ENCODE peak calls at places on chromosomes 5 and 9, in ten cellular contexts. One of them, this sample, is unnamed.
A peak's percentile ranks its signal among the peaks of the same experiment; 100 is the strongest.

GRCh38 chr5:35282805-35283204 is 52.5 kb upstream of the PRLR start:
- DNase-seq in HEK293T: no peak
- DNase-seq in AG20443: no peak
- DNase-seq in stimulated activated CD4-positive, alpha-beta T cell treated with anti-CD3 and anti-CD28 coated beads, Interleukin-4, amount 100 ng/mL, for 1 hour: no peak
- DNase-seq in aorta: no peak
- DNase-seq in left cardiac atrium: no peak
- DNase-seq in cardiac muscle cell: no peak
- DNase-seq in astrocyte of the cerebellum: no peak
- DNase-seq in GM23248: no peak
- DNase-seq in T follicular helper cell: no peak
- DNase-seq in this sample: no peak

GRCh38 chr9:124202447-124202971 is 55.2 kb upstream of the NEK6 start:
- DNase-seq in HEK293T: no peak
- DNase-seq in AG20443: no peak
- DNase-seq in stimulated activated CD4-positive, alpha-beta T cell treated with anti-CD3 and anti-CD28 coated beads, Interleukin-4, amount 100 ng/mL, for 1 hour: peak; percentile 84
- DNase-seq in aorta: no peak
- DNase-seq in left cardiac atrium: peak; percentile 42
- DNase-seq in cardiac muscle cell: peak; percentile 43
- DNase-seq in astrocyte of the cerebellum: no peak
- DNase-seq in GM23248: no peak
- DNase-seq in T follicular helper cell: no peak
- DNase-seq in this sample: peak; percentile 98

GRCh38 chr5:158640581-158640980 is 459.1 kb downstream of the EBF1 start:
- DNase-seq in HEK293T: peak; percentile 10
- DNase-seq in AG20443: peak; percentile 50
- DNase-seq in stimulated activated CD4-positive, alpha-beta T cell treated with anti-CD3 and anti-CD28 coated beads, Interleukin-4, amount 100 ng/mL, for 1 hour: no peak
- DNase-seq in aorta: no peak
- DNase-seq in left cardiac atrium: no peak
- DNase-seq in cardiac muscle cell: peak; percentile 61
- DNase-seq in astrocyte of the cerebellum: no peak
- DNase-seq in GM23248: peak; percentile 92
- DNase-seq in T follicular helper cell: no peak
- DNase-seq in this sample: no peak

GRCh38 chr5:13511442-13511841 is 433.0 kb downstream of the DNAH5 start:
- DNase-seq in HEK293T: no peak
- DNase-seq in AG20443: no peak
- DNase-seq in stimulated activated CD4-positive, alpha-beta T cell treated with anti-CD3 and anti-CD28 coated beads, Interleukin-4, amount 100 ng/mL, for 1 hour: no peak
- DNase-seq in aorta: no peak
- DNase-seq in left cardiac atrium: no peak
- DNase-seq in cardiac muscle cell: no peak
- DNase-seq in astrocyte of the cerebellum: no peak
- DNase-seq in GM23248: no peak
- DNase-seq in T follicular helper cell: no peak
- DNase-seq in this sample: no peak

GRCh38 chr9:136720251-136720886 is 8.0 kb downstream of the DIPK1B start:
- DNase-seq in HEK293T: no peak
- DNase-seq in AG20443: no peak
- DNase-seq in stimulated activated CD4-positive, alpha-beta T cell treated with anti-CD3 and anti-CD28 coated beads, Interleukin-4, amount 100 ng/mL, for 1 hour: no peak
- DNase-seq in aorta: peak; percentile 79
- DNase-seq in left cardiac atrium: peak; percentile 70
- DNase-seq in cardiac muscle cell: peak; percentile 73
- DNase-seq in astrocyte of the cerebellum: no peak
- DNase-seq in GM23248: peak; percentile 46
- DNase-seq in T follicular helper cell: no peak
- DNase-seq in this sample: no peak

GRCh38 chr5:88662801-88663360 is 220.1 kb downstream of the MEF2C start:
- DNase-seq in HEK293T: no peak
- DNase-seq in AG20443: no peak
- DNase-seq in stimulated activated CD4-positive, alpha-beta T cell treated with anti-CD3 and anti-CD28 coated beads, Interleukin-4, amount 100 ng/mL, for 1 hour: no peak
- DNase-seq in aorta: no peak
- DNase-seq in left cardiac atrium: no peak
- DNase-seq in cardiac muscle cell: no peak
- DNase-seq in astrocyte of the cerebellum: no peak
- DNase-seq in GM23248: no peak
- DNase-seq in T follicular helper cell: no peak
- DNase-seq in this sample: no peak

GRCh38 chr5:169627551-169627950 is 9.5 kb upstream of the DOCK2 start:
- DNase-seq in HEK293T: no peak
- DNase-seq in AG20443: peak; percentile 31
- DNase-seq in stimulated activated CD4-positive, alpha-beta T cell treated with anti-CD3 and anti-CD28 coated beads, Interleukin-4, amount 100 ng/mL, for 1 hour: no peak
- DNase-seq in aorta: no peak
- DNase-seq in left cardiac atrium: no peak
- DNase-seq in cardiac muscle cell: no peak
- DNase-seq in astrocyte of the cerebellum: no peak
- DNase-seq in GM23248: peak; percentile 31
- DNase-seq in T follicular helper cell: no peak
- DNase-seq in this sample: no peak

GRCh38 chr5:57532513-57533497 is 50.2 kb upstream of the ACTBL2 start:
- DNase-seq in HEK293T: no peak
- DNase-seq in AG20443: peak; percentile 48
- DNase-seq in stimulated activated CD4-positive, alpha-beta T cell treated with anti-CD3 and anti-CD28 coated beads, Interleukin-4, amount 100 ng/mL, for 1 hour: no peak
- DNase-seq in aorta: no peak
- DNase-seq in left cardiac atrium: no peak
- DNase-seq in cardiac muscle cell: peak; percentile 39
- DNase-seq in astrocyte of the cerebellum: no peak
- DNase-seq in GM23248: peak; percentile 76
- DNase-seq in T follicular helper cell: no peak
- DNase-seq in this sample: no peak

GRCh38 chr5:68214472-68215207 is 916 bp upstream of the PIK3R1 start:
- DNase-seq in HEK293T: no peak
- DNase-seq in AG20443: no peak
- DNase-seq in stimulated activated CD4-positive, alpha-beta T cell treated with anti-CD3 and anti-CD28 coated beads, Interleukin-4, amount 100 ng/mL, for 1 hour: no peak
- DNase-seq in aorta: no peak
- DNase-seq in left cardiac atrium: no peak
- DNase-seq in cardiac muscle cell: peak; percentile 30
- DNase-seq in astrocyte of the cerebellum: no peak
- DNase-seq in GM23248: peak; percentile 51
- DNase-seq in T follicular helper cell: no peak
- DNase-seq in this sample: no peak

GRCh38 chr5:77649776-77650175 is 11.3 kb upstream of the OTP start:
- DNase-seq in HEK293T: no peak
- DNase-seq in AG20443: no peak
- DNase-seq in stimulated activated CD4-positive, alpha-beta T cell treated with anti-CD3 and anti-CD28 coated beads, Interleukin-4, amount 100 ng/mL, for 1 hour: no peak
- DNase-seq in aorta: no peak
- DNase-seq in left cardiac atrium: no peak
- DNase-seq in cardiac muscle cell: no peak
- DNase-seq in astrocyte of the cerebellum: no peak
- DNase-seq in GM23248: no peak
- DNase-seq in T follicular helper cell: no peak
- DNase-seq in this sample: no peak

GRCh38 chr9:132094314-132094791 is 14.7 kb upstream of the MED27 start:
- DNase-seq in HEK293T: no peak
- DNase-seq in AG20443: no peak
- DNase-seq in stimulated activated CD4-positive, alpha-beta T cell treated with anti-CD3 and anti-CD28 coated beads, Interleukin-4, amount 100 ng/mL, for 1 hour: no peak
- DNase-seq in aorta: no peak
- DNase-seq in left cardiac atrium: no peak
- DNase-seq in cardiac muscle cell: peak; percentile 86
- DNase-seq in astrocyte of the cerebellum: peak; percentile 62
- DNase-seq in GM23248: peak; percentile 65
- DNase-seq in T follicular helper cell: no peak
- DNase-seq in this sample: no peak

GRCh38 chr5:154214236-154215106 is 23.9 kb downstream of the GALNT10 start:
- DNase-seq in HEK293T: no peak
- DNase-seq in AG20443: peak; percentile 56
- DNase-seq in stimulated activated CD4-positive, alpha-beta T cell treated with anti-CD3 and anti-CD28 coated beads, Interleukin-4, amount 100 ng/mL, for 1 hour: no peak
- DNase-seq in aorta: no peak
- DNase-seq in left cardiac atrium: no peak
- DNase-seq in cardiac muscle cell: peak; percentile 58
- DNase-seq in astrocyte of the cerebellum: peak; percentile 23
- DNase-seq in GM23248: peak; percentile 87
- DNase-seq in T follicular helper cell: no peak
- DNase-seq in this sample: no peak

GRCh38 chr9:136901516-136902258 is 15.4 kb downstream of the TRAF2 start:
- DNase-seq in HEK293T: no peak
- DNase-seq in AG20443: peak; percentile 55
- DNase-seq in stimulated activated CD4-positive, alpha-beta T cell treated with anti-CD3 and anti-CD28 coated beads, Interleukin-4, amount 100 ng/mL, for 1 hour: peak; percentile 78
- DNase-seq in aorta: no peak
- DNase-seq in left cardiac atrium: no peak
- DNase-seq in cardiac muscle cell: no peak
- DNase-seq in astrocyte of the cerebellum: no peak
- DNase-seq in GM23248: peak; percentile 70
- DNase-seq in T follicular helper cell: peak; percentile 63
- DNase-seq in this sample: peak; percentile 79

GRCh38 chr9:121369595-121370265 is at the start of gene STOM:
- DNase-seq in HEK293T: no peak
- DNase-seq in AG20443: peak; percentile 85
- DNase-seq in stimulated activated CD4-positive, alpha-beta T cell treated with anti-CD3 and anti-CD28 coated beads, Interleukin-4, amount 100 ng/mL, for 1 hour: no peak
- DNase-seq in aorta: peak; percentile 96
- DNase-seq in left cardiac atrium: peak; percentile 93
- DNase-seq in cardiac muscle cell: peak; percentile 94
- DNase-seq in astrocyte of the cerebellum: peak; percentile 29
- DNase-seq in GM23248: peak; percentile 93
- DNase-seq in T follicular helper cell: peak; percentile 48
- DNase-seq in this sample: no peak

GRCh38 chr9:34554211-34555001 is 31.6 kb upstream of the ENHO start:
- DNase-seq in HEK293T: peak; percentile 61
- DNase-seq in AG20443: no peak
- DNase-seq in stimulated activated CD4-positive, alpha-beta T cell treated with anti-CD3 and anti-CD28 coated beads, Interleukin-4, amount 100 ng/mL, for 1 hour: no peak
- DNase-seq in aorta: peak; percentile 33
- DNase-seq in left cardiac atrium: peak; percentile 20
- DNase-seq in cardiac muscle cell: no peak
- DNase-seq in astrocyte of the cerebellum: no peak
- DNase-seq in GM23248: peak; percentile 14
- DNase-seq in T follicular helper cell: no peak
- DNase-seq in this sample: no peak

GRCh38 chr9:33714989-33715388 is 80.4 kb upstream of the PRSS3 start:
- DNase-seq in HEK293T: no peak
- DNase-seq in AG20443: no peak
- DNase-seq in stimulated activated CD4-positive, alpha-beta T cell treated with anti-CD3 and anti-CD28 coated beads, Interleukin-4, amount 100 ng/mL, for 1 hour: no peak
- DNase-seq in aorta: no peak
- DNase-seq in left cardiac atrium: no peak
- DNase-seq in cardiac muscle cell: no peak
- DNase-seq in astrocyte of the cerebellum: no peak
- DNase-seq in GM23248: no peak
- DNase-seq in T follicular helper cell: no peak
- DNase-seq in this sample: no peak

GRCh38 chr5:15393146-15393545 is 106.8 kb upstream of the FBXL7 start:
- DNase-seq in HEK293T: no peak
- DNase-seq in AG20443: no peak
- DNase-seq in stimulated activated CD4-positive, alpha-beta T cell treated with anti-CD3 and anti-CD28 coated beads, Interleukin-4, amount 100 ng/mL, for 1 hour: no peak
- DNase-seq in aorta: no peak
- DNase-seq in left cardiac atrium: no peak
- DNase-seq in cardiac muscle cell: peak; percentile 10
- DNase-seq in astrocyte of the cerebellum: no peak
- DNase-seq in GM23248: no peak
- DNase-seq in T follicular helper cell: no peak
- DNase-seq in this sample: no peak

GRCh38 chr5:135433626-135434426 is 13.3 kb downstream of the DCANP1 start:
- DNase-seq in HEK293T: peak; percentile 3
- DNase-seq in AG20443: peak; percentile 10
- DNase-seq in stimulated activated CD4-positive, alpha-beta T cell treated with anti-CD3 and anti-CD28 coated beads, Interleukin-4, amount 100 ng/mL, for 1 hour: no peak
- DNase-seq in aorta: no peak
- DNase-seq in left cardiac atrium: no peak
- DNase-seq in cardiac muscle cell: peak; percentile 55
- DNase-seq in astrocyte of the cerebellum: no peak
- DNase-seq in GM23248: peak; percentile 50
- DNase-seq in T follicular helper cell: no peak
- DNase-seq in this sample: no peak

GRCh38 chr9:133109931-133110650 is 10.9 kb downstream of the RALGDS start:
- DNase-seq in HEK293T: no peak
- DNase-seq in AG20443: no peak
- DNase-seq in stimulated activated CD4-positive, alpha-beta T cell treated with anti-CD3 and anti-CD28 coated beads, Interleukin-4, amount 100 ng/mL, for 1 hour: no peak
- DNase-seq in aorta: peak; percentile 52
- DNase-seq in left cardiac atrium: peak; percentile 15
- DNase-seq in cardiac muscle cell: no peak
- DNase-seq in astrocyte of the cerebellum: no peak
- DNase-seq in GM23248: no peak
- DNase-seq in T follicular helper cell: no peak
- DNase-seq in this sample: no peak

GRCh38 chr9:89252910-89253309 is 58.1 kb upstream of the CKS2 start:
- DNase-seq in HEK293T: no peak
- DNase-seq in AG20443: no peak
- DNase-seq in stimulated activated CD4-positive, alpha-beta T cell treated with anti-CD3 and anti-CD28 coated beads, Interleukin-4, amount 100 ng/mL, for 1 hour: no peak
- DNase-seq in aorta: no peak
- DNase-seq in left cardiac atrium: no peak
- DNase-seq in cardiac muscle cell: no peak
- DNase-seq in astrocyte of the cerebellum: no peak
- DNase-seq in GM23248: no peak
- DNase-seq in T follicular helper cell: no peak
- DNase-seq in this sample: no peak

GRCh38 chr5:144195443-144195842 is 24.8 kb downstream of the KCTD16 start:
- DNase-seq in HEK293T: no peak
- DNase-seq in AG20443: no peak
- DNase-seq in stimulated activated CD4-positive, alpha-beta T cell treated with anti-CD3 and anti-CD28 coated beads, Interleukin-4, amount 100 ng/mL, for 1 hour: no peak
- DNase-seq in aorta: no peak
- DNase-seq in left cardiac atrium: no peak
- DNase-seq in cardiac muscle cell: no peak
- DNase-seq in astrocyte of the cerebellum: no peak
- DNase-seq in GM23248: no peak
- DNase-seq in T follicular helper cell: no peak
- DNase-seq in this sample: no peak

GRCh38 chr5:141411575-141411974 is 1.2 kb upstream of the PCDHGA10 start:
- DNase-seq in HEK293T: no peak
- DNase-seq in AG20443: no peak
- DNase-seq in stimulated activated CD4-positive, alpha-beta T cell treated with anti-CD3 and anti-CD28 coated beads, Interleukin-4, amount 100 ng/mL, for 1 hour: no peak
- DNase-seq in aorta: no peak
- DNase-seq in left cardiac atrium: no peak
- DNase-seq in cardiac muscle cell: no peak
- DNase-seq in astrocyte of the cerebellum: no peak
- DNase-seq in GM23248: no peak
- DNase-seq in T follicular helper cell: no peak
- DNase-seq in this sample: no peak

GRCh38 chr5:121910036-121910435 is 51.7 kb upstream of the SRFBP1 start:
- DNase-seq in HEK293T: no peak
- DNase-seq in AG20443: no peak
- DNase-seq in stimulated activated CD4-positive, alpha-beta T cell treated with anti-CD3 and anti-CD28 coated beads, Interleukin-4, amount 100 ng/mL, for 1 hour: no peak
- DNase-seq in aorta: no peak
- DNase-seq in left cardiac atrium: no peak
- DNase-seq in cardiac muscle cell: no peak
- DNase-seq in astrocyte of the cerebellum: no peak
- DNase-seq in GM23248: no peak
- DNase-seq in T follicular helper cell: no peak
- DNase-seq in this sample: no peak

GRCh38 chr5:14915291-14915976 is 43.9 kb upstream of the ANKH start:
- DNase-seq in HEK293T: no peak
- DNase-seq in AG20443: no peak
- DNase-seq in stimulated activated CD4-positive, alpha-beta T cell treated with anti-CD3 and anti-CD28 coated beads, Interleukin-4, amount 100 ng/mL, for 1 hour: no peak
- DNase-seq in aorta: no peak
- DNase-seq in left cardiac atrium: no peak
- DNase-seq in cardiac muscle cell: peak; percentile 37
- DNase-seq in astrocyte of the cerebellum: no peak
- DNase-seq in GM23248: no peak
- DNase-seq in T follicular helper cell: no peak
- DNase-seq in this sample: no peak

GRCh38 chr5:181042722-181043121 is 2.7 kb downstream of the BTNL9 start:
- DNase-seq in HEK293T: no peak
- DNase-seq in AG20443: no peak
- DNase-seq in stimulated activated CD4-positive, alpha-beta T cell treated with anti-CD3 and anti-CD28 coated beads, Interleukin-4, amount 100 ng/mL, for 1 hour: no peak
- DNase-seq in aorta: no peak
- DNase-seq in left cardiac atrium: no peak
- DNase-seq in cardiac muscle cell: no peak
- DNase-seq in astrocyte of the cerebellum: no peak
- DNase-seq in GM23248: no peak
- DNase-seq in T follicular helper cell: no peak
- DNase-seq in this sample: no peak

GRCh38 chr9:1871486-1872181 is 143.5 kb upstream of the SMARCA2 start:
- DNase-seq in HEK293T: no peak
- DNase-seq in AG20443: peak; percentile 32
- DNase-seq in stimulated activated CD4-positive, alpha-beta T cell treated with anti-CD3 and anti-CD28 coated beads, Interleukin-4, amount 100 ng/mL, for 1 hour: no peak
- DNase-seq in aorta: no peak
- DNase-seq in left cardiac atrium: no peak
- DNase-seq in cardiac muscle cell: peak; percentile 12
- DNase-seq in astrocyte of the cerebellum: no peak
- DNase-seq in GM23248: peak; percentile 31
- DNase-seq in T follicular helper cell: no peak
- DNase-seq in this sample: no peak

GRCh38 chr9:131238402-131239021 is 37.8 kb downstream of the FAM78A start:
- DNase-seq in HEK293T: no peak
- DNase-seq in AG20443: no peak
- DNase-seq in stimulated activated CD4-positive, alpha-beta T cell treated with anti-CD3 and anti-CD28 coated beads, Interleukin-4, amount 100 ng/mL, for 1 hour: no peak
- DNase-seq in aorta: no peak
- DNase-seq in left cardiac atrium: no peak
- DNase-seq in cardiac muscle cell: peak; percentile 54
- DNase-seq in astrocyte of the cerebellum: peak; percentile 63
- DNase-seq in GM23248: no peak
- DNase-seq in T follicular helper cell: no peak
- DNase-seq in this sample: no peak

GRCh38 chr9:89616411-89616810 is 11.6 kb downstream of the GADD45G start:
- DNase-seq in HEK293T: no peak
- DNase-seq in AG20443: no peak
- DNase-seq in stimulated activated CD4-positive, alpha-beta T cell treated with anti-CD3 and anti-CD28 coated beads, Interleukin-4, amount 100 ng/mL, for 1 hour: no peak
- DNase-seq in aorta: no peak
- DNase-seq in left cardiac atrium: no peak
- DNase-seq in cardiac muscle cell: no peak
- DNase-seq in astrocyte of the cerebellum: no peak
- DNase-seq in GM23248: no peak
- DNase-seq in T follicular helper cell: no peak
- DNase-seq in this sample: no peak

This sample was measured in GM12864.